ENCODE peak calls at places on chromosomes 1 and 21, in five cellular contexts. S, A, R, K and F are unnamed samples.

GRCh38 chr1:169072945-169073725 is 33.4 kb upstream of the ATP1B1 start:
- DNase-seq in S (no peak), A (no peak), R (no peak), K (no peak), F (no peak)

GRCh38 chr1:84861516-84861915 is 31.5 kb downstream of the LPAR3 start:
- DNase-seq in S (no peak), A (no peak), R (no peak), K (no peak), F (no peak)

GRCh38 chr1:224769987-224770693 is 154.0 kb downstream of the CNIH3 start:
- DNase-seq in S (peak; percentile 74), A (peak; percentile 80), R (no peak), K (no peak), F (no peak)

GRCh38 chr1:224873645-224874369 is 55.7 kb upstream of the DNAH14 start:
- DNase-seq in S (peak; percentile 51), A (peak; percentile 71), R (no peak), K (no peak), F (no peak)

GRCh38 chr1:52240592-52240991 is 98.7 kb downstream of the ZFYVE9 start:
- DNase-seq in S (no peak), A (no peak), R (no peak), K (peak; percentile 85), F (no peak)

GRCh38 chr1:29586991-29587745 is 350.8 kb downstream of the PTPRU start:
- DNase-seq in S (peak; percentile 19), A (no peak), R (no peak), K (no peak), F (no peak)

GRCh38 chr21:43653626-43654025 is 5.7 kb downstream of the HSF2BP start:
- DNase-seq in S (no peak), A (no peak), R (no peak), K (peak; percentile 22), F (no peak)

GRCh38 chr1:184555665-184556641 is 169.1 kb downstream of the C1orf21 start:
- DNase-seq in S (no peak), A (no peak), R (no peak), K (no peak), F (no peak)

GRCh38 chr1:203099121-203099520 is 13.3 kb upstream of the MYOG start:
- DNase-seq in S (no peak), A (no peak), R (no peak), K (no peak), F (no peak)

GRCh38 chr1:13674386-13674785 is 25.6 kb upstream of the PRDM2 start:
- DNase-seq in S (no peak), A (no peak), R (no peak), K (no peak), F (no peak)

DNA sequence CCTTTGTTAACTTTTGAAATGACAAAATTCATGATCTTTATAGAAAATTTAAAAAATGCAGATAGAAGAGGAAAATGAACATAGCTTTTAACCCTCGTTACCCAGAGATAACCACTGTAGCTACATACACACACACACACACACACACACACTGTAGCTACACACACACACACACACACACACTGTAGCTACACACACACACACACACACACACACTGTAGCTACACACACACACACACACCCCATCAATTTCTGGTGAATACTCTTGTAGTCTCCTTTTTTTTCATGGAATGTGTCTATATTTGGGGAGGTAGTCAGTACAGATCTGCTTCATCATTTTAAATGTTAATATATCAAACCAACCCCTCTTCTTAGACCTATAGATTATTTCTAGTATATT is 58.5 kb downstream of the SH3BGR start:
- DNase-seq in S (no peak), A (no peak), R (no peak), K (no peak), F (no peak)
- H4K8ac ChIP-seq in S (no peak overlapping the region), A (no peak overlapping the region), R (no peak overlapping the region), K (no peak overlapping the region), F (no peak overlapping the region)

GRCh38 chr21:35942211-35943144 is 117.8 kb downstream of the SETD4 start:
- DNase-seq in S (no peak), A (no peak), R (no peak), K (no peak), F (no peak)
- H4K8ac ChIP-seq in S (no peak overlapping the region), A (no peak overlapping the region), R (no peak overlapping the region), K (no peak overlapping the region), F (no peak overlapping the region)

GRCh38 chr1:61131248-61131647 is 48.9 kb downstream of the NFIA start:
- DNase-seq in S (no peak), A (no peak), R (no peak), K (no peak), F (no peak)

GRCh38 chr1:61131716-61132115 is 49.4 kb downstream of the NFIA start:
- DNase-seq in S (peak; percentile 48), A (no peak), R (no peak), K (no peak), F (no peak)

GRCh38 chr1:61130338-61131000 is 48.1 kb downstream of the NFIA start:
- DNase-seq in S (no peak), A (no peak), R (no peak), K (no peak), F (no peak)

GRCh38 chr1:61133048-61134019 is 51.0 kb downstream of the NFIA start:
- DNase-seq in S (no peak), A (no peak), R (no peak), K (no peak), F (no peak)

DNA sequence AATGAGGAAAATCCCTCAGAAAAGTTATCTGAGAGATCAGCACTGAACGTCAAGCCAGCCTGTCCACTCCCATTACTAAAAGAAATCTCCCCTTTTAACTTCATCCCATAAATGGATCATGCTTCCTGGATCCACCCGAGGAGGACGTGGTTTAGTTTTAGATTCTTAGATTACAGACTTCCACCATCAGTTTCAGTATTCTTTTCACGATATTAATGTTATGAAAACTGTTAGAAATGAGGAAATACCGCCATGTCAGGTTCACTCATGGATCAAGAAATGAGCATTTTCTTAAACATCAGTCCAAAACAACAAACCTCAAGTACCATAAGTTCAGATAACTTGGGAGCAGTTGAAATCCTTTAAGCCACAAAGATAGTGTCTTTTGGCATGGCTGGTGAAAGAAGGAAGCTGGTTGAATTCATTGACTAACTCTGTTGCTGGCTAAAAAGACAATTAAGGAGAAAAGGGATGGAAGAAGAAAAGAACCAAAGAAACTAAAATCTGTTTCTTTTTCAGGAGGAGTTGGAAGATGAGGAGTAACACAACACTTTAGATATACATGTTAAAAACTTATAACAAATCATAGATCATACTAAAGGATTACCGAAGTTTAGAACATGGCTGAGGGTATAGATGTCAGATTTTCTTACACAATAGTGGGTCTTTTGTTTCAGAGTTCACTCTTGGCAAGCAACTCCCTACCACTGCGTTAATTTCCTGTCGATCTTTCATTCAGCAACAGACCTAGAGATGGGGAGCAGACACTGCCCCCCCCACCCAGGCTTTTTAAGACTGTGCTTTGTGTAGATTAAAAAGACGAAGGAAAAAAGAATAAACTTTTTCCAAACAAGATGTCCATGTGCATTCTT is 50.1 kb downstream of the NFIA start:
- DNase-seq in S (peak; percentile 5), A (no peak), R (no peak), K (no peak), F (no peak)
- H4K8ac ChIP-seq in S (no peak overlapping the region), A (no peak overlapping the region), R (no peak overlapping the region), K (no peak overlapping the region), F (no peak overlapping the region)

GRCh38 chr21:42357307-42357706 is 6.5 kb upstream of the TFF2 start:
- DNase-seq in S (no peak), A (no peak), R (no peak), K (no peak), F (no peak)

GRCh38 chr21:42356680-42357079 is 5.9 kb upstream of the TFF2 start:
- DNase-seq in S (no peak), A (no peak), R (no peak), K (no peak), F (no peak)

GRCh38 chr21:42360317-42360716 is 6.0 kb downstream of the TFF1 start:
- DNase-seq in S (no peak), A (no peak), R (no peak), K (peak; percentile 36), F (no peak)

GRCh38 chr21:42358261-42358660 is 7.5 kb upstream of the TFF2 start:
- DNase-seq in S (no peak), A (no peak), R (no peak), K (no peak), F (no peak)

GRCh38 chr21:42358937-42359336 is 7.4 kb downstream of the TFF1 start:
- DNase-seq in S (no peak), A (no peak), R (no peak), K (no peak), F (no peak)
- H4K8ac ChIP-seq in S (no peak overlapping the region), A (no peak overlapping the region), R (no peak overlapping the region), K (no peak overlapping the region), F (no peak overlapping the region)

DNA sequence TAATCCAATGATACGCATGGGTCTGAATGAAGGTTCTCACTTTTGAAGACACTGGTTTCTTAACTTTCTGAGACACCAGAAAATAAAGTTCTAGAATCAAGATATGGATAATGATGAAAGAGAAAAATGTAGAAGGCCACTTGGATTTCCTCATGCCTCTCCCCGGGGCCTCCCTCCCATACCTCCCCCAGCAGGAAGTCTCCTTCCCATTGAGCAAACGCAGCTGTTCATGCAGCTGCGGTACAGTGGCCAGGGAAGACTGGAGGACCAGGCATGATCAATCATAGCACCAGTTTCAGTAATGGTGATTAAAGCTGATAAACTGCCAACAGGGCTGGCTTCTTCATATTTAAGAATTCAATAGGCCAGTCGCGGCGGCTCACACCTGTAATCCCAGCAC is 10.9 kb upstream of the UBR4 start:
- DNase-seq in S (peak; percentile 66), A (peak; percentile 43), R (no peak), K (no peak), F (no peak)
- H4K8ac ChIP-seq in S (no peak overlapping the region), A (no peak overlapping the region), R (no peak overlapping the region), K (no peak overlapping the region), F (no peak overlapping the region)

GRCh38 chr1:167465018-167465417 is 53.3 kb downstream of the CD247 start:
- DNase-seq in S (no peak), A (no peak), R (no peak), K (no peak), F (no peak)

GRCh38 chr1:167462341-167462740 is 56.0 kb downstream of the CD247 start:
- DNase-seq in S (no peak), A (no peak), R (no peak), K (no peak), F (no peak)

GRCh38 chr1:167463856-167464565 is 54.3 kb downstream of the CD247 start:
- DNase-seq in S (no peak), A (no peak), R (no peak), K (no peak), F (no peak)

GRCh38 chr1:167460836-167461235 is 57.5 kb downstream of the CD247 start:
- DNase-seq in S (no peak), A (no peak), R (no peak), K (no peak), F (no peak)

DNA sequence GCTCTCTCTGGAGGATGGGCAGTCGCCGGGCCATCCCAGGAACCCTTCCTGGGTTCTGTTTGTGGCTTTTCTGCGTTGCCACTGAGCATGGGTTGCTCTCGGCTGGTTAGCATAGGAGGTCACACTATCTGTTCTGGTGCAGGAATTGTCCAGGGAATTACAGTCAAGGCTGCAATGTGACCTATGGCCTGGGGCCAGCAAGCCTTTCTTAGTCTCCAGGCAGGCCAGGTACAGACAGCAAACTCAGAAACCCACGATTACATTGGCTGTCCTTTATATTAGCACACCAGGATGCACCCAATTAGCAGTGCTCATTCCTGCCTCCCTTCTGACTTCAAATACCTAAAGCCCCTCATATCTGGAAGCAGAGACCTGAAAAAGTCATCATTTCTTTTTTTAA is 55.3 kb downstream of the CD247 start:
- DNase-seq in S (no peak), A (no peak), R (no peak), K (no peak), F (no peak)
- H4K8ac ChIP-seq in S (no peak overlapping the region), A (no peak overlapping the region), R (no peak overlapping the region), K (no peak overlapping the region), F (no peak overlapping the region)